ENCODE peak calls at places on chromosomes 5 and 9, in nine cellular contexts. T is pancreas, A is ovary, Z is A549, D is IMR-90, V is lung, F is stomach, N is left ventricle myocardium inferior, B is mammary epithelial cell. E is an unnamed sample.

GRCh38 chr5:157038568-157039187 is 20.2 kb downstream of the HAVCR1 start:
- DNase-seq in T (no peak), A (no peak), Z (no peak), D (no peak), V (no peak), F (no peak), N (no peak), B (no peak), E (no peak)

GRCh38 chr5:136056336-136056735 is 27.5 kb downstream of the TGFBI start:
- DNase-seq in T (no peak), A (no peak), Z (no peak), D (no peak), V (no peak), F (no peak), N (no peak), B (no peak), E (no peak)

GRCh38 chr5:126376443-126376842 is 46.8 kb upstream of the GRAMD2B start:
- DNase-seq in T (no peak), A (no peak), Z (no peak), D (no peak), V (no peak), F (no peak), N (no peak), B (no peak), E (no peak)

GRCh38 chr9:34501889-34502425 is 20.8 kb downstream of the ENHO start:
- DNase-seq in T (no peak), A (peak), Z (no peak), D (peak), V (peak), F (peak), N (peak), B (no peak), E (peak)

GRCh38 chr5:14743601-14744295 is 79.2 kb downstream of the OTULIN start:
- DNase-seq in T (no peak), A (no peak), Z (no peak), D (peak), V (no peak), F (no peak), N (no peak), B (peak), E (peak)

GRCh38 chr9:124257865-124258764 is at the start of gene NEK6:
- DNase-seq in T (peak), A (peak), Z (no peak), D (peak), V (no peak), F (peak), N (peak), B (peak), E (peak)

GRCh38 chr5:88660326-88660946 is 222.5 kb downstream of the MEF2C start:
- DNase-seq in T (peak), A (no peak), Z (peak), D (peak), V (no peak), F (no peak), N (no peak), B (peak), E (peak)

GRCh38 chr9:113851860-113852259 is 24.2 kb upstream of the ZNF618 start:
- DNase-seq in T (no peak), A (no peak), Z (no peak), D (no peak), V (no peak), F (no peak), N (no peak), B (peak), E (no peak)

GRCh38 chr9:37200572-37201005 is 80.2 kb downstream of the ZCCHC7 start:
- DNase-seq in T (no peak), A (no peak), Z (no peak), D (peak), V (no peak), F (no peak), N (no peak), B (peak), E (peak)

GRCh38 chr5:96751203-96752169 is 56.3 kb downstream of the ERAP1 start:
- DNase-seq in T (no peak), A (no peak), Z (no peak), D (no peak), V (no peak), F (no peak), N (no peak), B (no peak), E (no peak)

GRCh38 chr9:6096821-6097220 is 81.4 kb upstream of the RANBP6 start:
- DNase-seq in T (no peak), A (no peak), Z (no peak), D (peak), V (no peak), F (no peak), N (no peak), B (peak), E (peak)

GRCh38 chr9:107087256-107087655 is 195.8 kb upstream of the RAD23B start:
- DNase-seq in T (no peak), A (no peak), Z (no peak), D (no peak), V (no peak), F (no peak), N (no peak), B (no peak), E (peak)

GRCh38 chr5:112004867-112005532 is 248.0 kb upstream of the NREP start:
- DNase-seq in T (no peak), A (no peak), Z (no peak), D (peak), V (no peak), F (no peak), N (no peak), B (peak), E (peak)

GRCh38 chr5:35407697-35408096 is 177.4 kb upstream of the PRLR start:
- DNase-seq in T (no peak), A (no peak), Z (no peak), D (no peak), V (no peak), F (no peak), N (no peak), B (no peak), E (no peak)

GRCh38 chr5:159309689-159310433 is 20.4 kb downstream of the IL12B start:
- DNase-seq in T (no peak), A (no peak), Z (no peak), D (no peak), V (no peak), F (no peak), N (peak), B (no peak), E (no peak)

GRCh38 chr5:34957857-34958690 is 28.7 kb downstream of the DNAJC21 start:
- DNase-seq in T (no peak), A (no peak), Z (peak), D (peak), V (no peak), F (no peak), N (no peak), B (no peak), E (peak)

GRCh38 chr5:56640763-56641406 is 174.5 kb upstream of the MAP3K1 start:
- DNase-seq in T (peak), A (no peak), Z (no peak), D (no peak), V (no peak), F (peak), N (peak), B (no peak), E (no peak)

GRCh38 chr5:97355775-97356174 is 172.7 kb upstream of the RIOK2 start:
- DNase-seq in T (no peak), A (no peak), Z (no peak), D (no peak), V (no peak), F (no peak), N (no peak), B (no peak), E (no peak)

GRCh38 chr9:98491778-98492177 is 217.0 kb downstream of the GABBR2 start:
- DNase-seq in T (no peak), A (no peak), Z (no peak), D (peak), V (no peak), F (no peak), N (peak), B (no peak), E (peak)

GRCh38 chr5:11992518-11992917 is 88.3 kb upstream of the CTNND2 start:
- DNase-seq in T (no peak), A (no peak), Z (no peak), D (no peak), V (no peak), F (no peak), N (no peak), B (no peak), E (no peak)

GRCh38 chr9:129052592-129052991 is 16.2 kb downstream of the MIGA2 start:
- DNase-seq in T (peak), A (peak), Z (no peak), D (no peak), V (peak), F (peak), N (peak), B (peak), E (no peak)

GRCh38 chr5:91311168-91311696 is 71.9 kb downstream of the ARRDC3 start:
- DNase-seq in T (no peak), A (no peak), Z (no peak), D (no peak), V (no peak), F (no peak), N (no peak), B (no peak), E (no peak)

GRCh38 chr9:129759329-129759728 is 6.5 kb upstream of the PTGES start:
- DNase-seq in T (no peak), A (no peak), Z (no peak), D (no peak), V (no peak), F (no peak), N (peak), B (no peak), E (no peak)

GRCh38 chr5:132640613-132641012 is 17.4 kb upstream of the IL13 start:
- DNase-seq in T (no peak), A (no peak), Z (no peak), D (no peak), V (no peak), F (no peak), N (no peak), B (no peak), E (no peak)

GRCh38 chr9:136975624-136976023 is 1.7 kb upstream of the PTGDS start:
- DNase-seq in T (no peak), A (no peak), Z (no peak), D (no peak), V (no peak), F (no peak), N (peak), B (no peak), E (no peak)

GRCh38 chr5:123514615-123515355 is 2.8 kb downstream of the CSNK1G3 start:
- DNase-seq in T (no peak), A (no peak), Z (no peak), D (no peak), V (no peak), F (no peak), N (no peak), B (no peak), E (peak)

GRCh38 chr5:134176523-134177196 is at the start of gene SKP1:
- DNase-seq in T (peak), A (peak), Z (peak), D (peak), V (peak), F (peak), N (peak), B (peak), E (peak)

GRCh38 chr9:16505159-16505558 is 365.3 kb downstream of the BNC2 start:
- DNase-seq in T (no peak), A (no peak), Z (no peak), D (peak), V (no peak), F (peak), N (no peak), B (no peak), E (peak)

GRCh38 chr5:143889986-143890385 is 78.0 kb downstream of the HMHB1 start:
- DNase-seq in T (no peak), A (no peak), Z (no peak), D (peak), V (no peak), F (no peak), N (no peak), B (peak), E (peak)

GRCh38 chr5:4758550-4758949 is 381.6 kb upstream of the ADAMTS16 start:
- DNase-seq in T (no peak), A (no peak), Z (no peak), D (no peak), V (no peak), F (no peak), N (no peak), B (peak), E (no peak)

GRCh38 chr5:131379071-131379538 is 115.3 kb downstream of the CDC42SE2 start:
- DNase-seq in T (no peak), A (no peak), Z (no peak), D (peak), V (no peak), F (no peak), N (no peak), B (no peak), E (no peak)

GRCh38 chr9:74117731-74118130 is 379.4 kb upstream of the RORB start:
- DNase-seq in T (no peak), A (no peak), Z (no peak), D (no peak), V (no peak), F (no peak), N (no peak), B (peak), E (no peak)

GRCh38 chr9:4740623-4741364 is at the start of gene AK3:
- DNase-seq in T (peak), A (peak), Z (peak), D (peak), V (peak), F (peak), N (peak), B (peak), E (peak)

GRCh38 chr5:75335952-75336624 is 932 bp upstream of the HMGCR start:
- DNase-seq in T (no peak), A (no peak), Z (peak), D (peak), V (peak), F (no peak), N (no peak), B (peak), E (peak)

GRCh38 chr9:78357165-78357873 is 60.4 kb downstream of the PSAT1 start:
- DNase-seq in T (no peak), A (no peak), Z (no peak), D (no peak), V (no peak), F (no peak), N (no peak), B (no peak), E (no peak)

GRCh38 chr9:14687042-14687719 is 6.1 kb downstream of the ZDHHC21 start:
- DNase-seq in T (no peak), A (no peak), Z (no peak), D (peak), V (no peak), F (no peak), N (no peak), B (peak), E (peak)

GRCh38 chr9:85715587-85715986 is 26.2 kb downstream of the AGTPBP1 start:
- DNase-seq in T (no peak), A (no peak), Z (no peak), D (no peak), V (no peak), F (no peak), N (no peak), B (no peak), E (no peak)

GRCh38 chr5:23419115-23419514 is 88.3 kb upstream of the PRDM9 start:
- DNase-seq in T (no peak), A (no peak), Z (peak), D (no peak), V (no peak), F (no peak), N (no peak), B (peak), E (no peak)

GRCh38 chr5:139473105-139473504 is 2.3 kb downstream of the SMIM33 start:
- DNase-seq in T (no peak), A (no peak), Z (no peak), D (no peak), V (no peak), F (no peak), N (no peak), B (no peak), E (no peak)

GRCh38 chr5:139473565-139473964 is 2.8 kb downstream of the SMIM33 start:
- DNase-seq in T (no peak), A (no peak), Z (no peak), D (no peak), V (no peak), F (no peak), N (no peak), B (peak), E (peak)

GRCh38 chr5:139472410-139473030 is 1.7 kb downstream of the SMIM33 start:
- DNase-seq in T (no peak), A (no peak), Z (no peak), D (no peak), V (no peak), F (no peak), N (no peak), B (no peak), E (no peak)

GRCh38 chr5:139468421-139468931 is 2.3 kb upstream of the SMIM33 start:
- DNase-seq in T (no peak), A (no peak), Z (no peak), D (no peak), V (no peak), F (no peak), N (no peak), B (no peak), E (peak)

DNA sequence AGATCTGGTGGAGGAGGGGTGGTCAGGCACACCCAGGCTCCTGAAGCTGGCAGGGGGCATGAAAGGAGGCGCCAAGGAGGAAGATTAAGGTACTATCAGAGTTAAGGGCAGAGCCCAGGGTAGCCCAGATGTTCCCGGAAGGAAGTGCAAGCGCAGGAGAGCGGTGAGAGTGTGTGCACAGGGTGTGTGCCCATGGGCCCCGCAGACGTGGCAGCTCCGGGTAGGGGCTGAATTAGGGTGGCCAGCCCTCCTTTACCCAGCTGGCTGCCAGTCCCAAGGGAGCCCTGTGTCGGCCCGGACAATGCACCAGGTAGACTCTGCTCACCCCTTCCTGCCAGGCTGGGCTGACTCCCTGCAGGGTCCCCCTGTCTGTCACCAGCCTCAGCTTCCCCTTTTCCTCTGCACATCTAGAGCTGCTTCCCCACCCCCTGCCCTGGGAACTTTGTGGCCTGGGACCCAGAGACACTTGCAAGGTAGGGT is at the start of gene SMIM33:
- DNase-seq in T (no peak), A (no peak), Z (no peak), D (no peak), V (no peak), F (peak), N (no peak), B (no peak), E (no peak)
- H3K4me3 ChIP-seq in T (no peak), A (no peak), Z (no peak), D (no peak), V (no peak), F (no peak), N (no peak), B (no peak), E (no peak)

GRCh38 chr9:87883990-87884389 is 1.3 kb downstream of the SPATA31E1 start:
- DNase-seq in T (no peak), A (no peak), Z (peak), D (no peak), V (no peak), F (no peak), N (no peak), B (no peak), E (no peak)
- TF ChIP-seq CTCF in T (no peak), A (no peak), Z (peak), D (no peak), V (no peak), F (no peak), N (peak), B (peak), E (no peak)

DNA sequence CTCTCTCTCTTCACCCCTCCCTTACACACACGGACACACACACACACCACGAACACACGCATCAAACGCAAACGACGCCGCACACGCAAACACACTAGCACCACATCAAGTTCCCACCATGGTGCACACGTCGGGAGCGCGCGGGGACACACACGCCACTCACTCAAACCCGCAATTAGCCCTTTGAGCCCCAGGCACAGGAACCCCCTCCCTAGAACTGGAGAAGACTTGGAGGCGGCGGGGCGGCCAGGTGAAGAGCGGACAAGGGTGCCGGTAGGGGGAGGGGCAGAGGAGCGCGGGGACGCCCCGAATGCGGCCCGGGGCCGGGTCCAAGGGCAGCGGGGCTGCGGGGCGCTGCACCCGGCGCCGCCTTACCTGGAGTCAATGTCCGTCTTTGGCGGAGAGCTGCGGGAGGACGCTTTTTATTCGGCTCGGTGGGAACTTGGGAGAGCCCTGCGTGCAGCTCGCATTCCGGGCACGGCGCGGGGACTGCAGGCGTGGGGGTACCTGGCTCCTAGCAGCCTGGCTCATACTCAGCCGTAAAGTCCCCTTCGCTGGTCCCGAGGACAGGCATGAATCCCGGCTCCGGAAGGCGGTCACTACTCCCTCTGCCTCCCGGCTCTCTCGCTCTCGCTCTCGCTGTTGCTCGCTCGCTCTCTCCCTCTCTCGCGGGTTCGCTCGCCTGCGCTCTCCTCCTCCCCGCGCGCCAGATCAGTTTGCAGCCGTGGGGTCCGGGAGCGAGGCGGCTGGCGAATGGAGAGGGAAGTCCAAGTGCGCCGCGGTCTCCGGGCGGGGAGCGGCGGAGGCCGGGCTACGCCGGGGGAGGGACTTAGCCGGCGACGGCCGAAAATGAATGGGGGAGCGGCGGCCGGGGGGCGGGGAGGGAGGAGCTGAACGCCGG is at the start of gene BRINP1:
- DNase-seq in T (peak), A (peak), Z (peak), D (no peak), V (no peak), F (no peak), N (peak), B (peak), E (no peak)
- H3K4me3 ChIP-seq in T (no peak), A (no peak), Z (peak), D (no peak), V (peak), F (peak), N (peak), B (peak), E (peak)

DNA sequence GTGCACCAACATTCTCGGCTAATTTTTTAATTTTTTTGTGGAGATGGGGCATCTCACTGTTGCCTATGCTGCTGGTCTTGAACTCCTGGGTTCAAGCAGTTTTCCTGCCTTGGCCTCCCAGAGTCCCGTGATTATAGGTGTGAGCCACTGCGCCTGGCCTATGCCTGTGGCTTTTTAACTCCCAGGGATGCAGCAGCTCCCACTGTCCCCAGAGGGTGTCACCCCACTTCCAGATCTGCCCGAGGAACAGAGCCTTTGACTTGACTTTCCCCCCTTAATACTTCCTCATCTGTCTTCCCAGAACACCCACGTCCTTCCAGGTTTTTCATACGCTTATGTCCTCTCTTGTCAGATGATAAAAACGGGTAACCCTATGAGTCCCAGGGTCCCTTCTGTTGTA is 7.6 kb upstream of the PRRC2B start:
- DNase-seq in T (no peak), A (no peak), Z (no peak), D (no peak), V (no peak), F (no peak), N (no peak), B (no peak), E (no peak)
- TF ChIP-seq CTCF in T (no peak), A (no peak), Z (no peak), D (no peak), V (peak), F (no peak), N (no peak), B (no peak), E (peak)

GRCh38 chr9:679462-679861 is 162.0 kb upstream of the DMRT1 start:
- DNase-seq in T (no peak), A (no peak), Z (no peak), D (no peak), V (no peak), F (no peak), N (no peak), B (no peak), E (no peak)

GRCh38 chr9:677461-678097 is 163.9 kb upstream of the DMRT1 start:
- DNase-seq in T (no peak), A (no peak), Z (no peak), D (no peak), V (peak), F (no peak), N (no peak), B (no peak), E (no peak)

GRCh38 chr9:673966-674526 is 167.5 kb upstream of the DMRT1 start:
- DNase-seq in T (no peak), A (no peak), Z (no peak), D (no peak), V (no peak), F (no peak), N (no peak), B (peak), E (no peak)

GRCh38 chr9:675697-676370 is 165.7 kb upstream of the DMRT1 start:
- DNase-seq in T (no peak), A (no peak), Z (no peak), D (no peak), V (no peak), F (no peak), N (no peak), B (no peak), E (no peak)

GRCh38 chr9:676780-677458 is 164.6 kb upstream of the DMRT1 start:
- DNase-seq in T (no peak), A (no peak), Z (no peak), D (no peak), V (peak), F (no peak), N (no peak), B (peak), E (no peak)
- H3K4me3 ChIP-seq in T (no peak), A (peak), Z (peak), D (peak), V (no peak), F (peak), N (peak), B (no peak), E (no peak)

GRCh38 chr5:116032094-116032517 is at the start of gene ARL14EPL:
- DNase-seq in T (no peak), A (peak), Z (peak), D (peak), V (peak), F (peak), N (peak), B (peak), E (peak)
- TF ChIP-seq CTCF in T (peak), A (no peak), Z (peak), D (peak), V (no peak), F (no peak), N (peak), B (no peak), E (peak)